ENCODE peak calls at places on chromosomes 16 and 17, in four cellular contexts. Q is hepatocyte, M is fibroblast of pulmonary artery, S is ovary. D is an unnamed sample.

GRCh38 chr17:7882629-7883028 is 6.0 kb upstream of the CHD3 start:
- DNase-seq in Q (peak; percentile 28), M (no peak), S (no peak), D (no peak)

GRCh38 chr16:3088450-3088849 is 10.6 kb downstream of the ZSCAN10 start:
- DNase-seq in Q (no peak), M (no peak), S (no peak), D (no peak)

GRCh38 chr17:48351916-48352332 is 78.1 kb downstream of the SKAP1 start:
- DNase-seq in Q (peak; percentile 36), M (peak; percentile 70), S (no peak), D (peak; percentile 26)

GRCh38 chr17:67672592-67672991 is 45.1 kb upstream of the NOL11 start:
- DNase-seq in Q (no peak), M (no peak), S (no peak), D (no peak)

GRCh38 chr17:19663097-19663496 is 14.5 kb downstream of the ALDH3A2 start:
- DNase-seq in Q (no peak), M (no peak), S (no peak), D (no peak)

GRCh38 chr16:87608400-87608985 is 6.2 kb downstream of the JPH3 start:
- DNase-seq in Q (peak; percentile 88), M (peak; percentile 74), S (peak; percentile 81), D (peak; percentile 72)

GRCh38 chr16:11828696-11829095 is 22.6 kb downstream of the RSL1D1 start:
- DNase-seq in Q (no peak), M (no peak), S (no peak), D (no peak)

GRCh38 chr17:74641224-74641948 is 17.8 kb upstream of the CD300E start:
- DNase-seq in Q (no peak), M (no peak), S (no peak), D (no peak)

GRCh38 chr17:31696184-31696602 is 162.9 kb downstream of the COPRS start:
- DNase-seq in Q (peak; percentile 83), M (peak; percentile 84), S (peak; percentile 80), D (no peak)

GRCh38 chr17:59561042-59561441 is 4.4 kb upstream of the DHX40 start:
- DNase-seq in Q (peak; percentile 7), M (peak; percentile 30), S (no peak), D (peak; percentile 35)

GRCh38 chr17:45345554-45346254 is 28.9 kb upstream of the MAP3K14 start:
- DNase-seq in Q (peak; percentile 72), M (peak; percentile 93), S (peak; percentile 37), D (no peak)

GRCh38 chr17:75625813-75626486 is 7.3 kb upstream of the SMIM5 start:
- DNase-seq in Q (peak; percentile 70), M (peak; percentile 21), S (no peak), D (peak; percentile 24)

GRCh38 chr17:79944251-79944812 is 91.3 kb downstream of the TBC1D16 start:
- DNase-seq in Q (no peak), M (no peak), S (peak; percentile 37), D (no peak)

GRCh38 chr16:74760007-74760767 is 14.4 kb downstream of the FA2H start:
- DNase-seq in Q (no peak), M (no peak), S (no peak), D (no peak)

GRCh38 chr16:54970016-54970415 is 39.4 kb downstream of the IRX5 start:
- DNase-seq in Q (no peak), M (no peak), S (no peak), D (no peak)

GRCh38 chr16:84443166-84443802 is 61.2 kb downstream of the MEAK7 start:
- DNase-seq in Q (peak; percentile 67), M (no peak), S (no peak), D (no peak)

GRCh38 chr17:82920150-82920549 is 80.3 kb upstream of the ZNF750 start:
- DNase-seq in Q (no peak), M (no peak), S (no peak), D (no peak)

GRCh38 chr17:74429604-74430384 is 2.1 kb upstream of the GPRC5C start:
- DNase-seq in Q (peak; percentile 76), M (peak; percentile 9), S (peak; percentile 47), D (no peak)

GRCh38 chr17:72205357-72205756 is 84.5 kb downstream of the SOX9 start:
- DNase-seq in Q (no peak), M (no peak), S (no peak), D (no peak)

GRCh38 chr17:47225436-47225858 is 16.3 kb downstream of the MYL4 start:
- DNase-seq in Q (no peak), M (peak; percentile 97), S (no peak), D (peak; percentile 93)

GRCh38 chr16:608019-608418 is 18.2 kb downstream of the RAB40C start:
- DNase-seq in Q (no peak), M (no peak), S (no peak), D (no peak)

GRCh38 chr17:38922538-38923291 is 2.7 kb upstream of the LASP1NB start:
- DNase-seq in Q (peak; percentile 64), M (peak; percentile 84), S (no peak), D (peak; percentile 69)

DNA sequence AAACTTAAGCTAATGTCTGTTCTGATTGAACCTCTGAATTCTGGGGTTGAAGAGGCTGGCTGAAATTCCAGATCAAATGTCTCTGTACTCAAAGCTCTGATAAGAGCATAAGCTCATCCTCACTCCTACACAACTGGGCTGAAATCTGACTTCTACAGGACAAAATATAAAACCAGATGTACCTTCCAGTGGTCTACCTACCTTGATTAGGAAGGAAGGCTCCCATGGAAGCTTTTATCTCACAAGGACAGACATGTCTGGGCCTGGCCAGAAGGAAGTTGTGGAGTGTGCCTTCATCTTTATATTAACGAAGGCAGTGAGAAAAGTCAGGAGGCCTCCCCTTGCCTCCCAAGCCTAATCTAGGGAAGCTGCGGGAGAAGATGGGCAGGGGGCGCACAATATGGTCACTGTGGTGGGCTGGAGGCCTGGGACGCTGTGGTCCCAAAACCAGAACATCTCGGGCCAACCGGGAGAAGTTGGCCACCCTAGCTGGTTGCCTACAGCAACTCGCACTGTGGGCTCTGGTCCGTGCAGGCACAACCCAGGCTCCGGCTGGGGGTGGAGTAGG is 55.6 kb upstream of the LRRC37A3 start:
- DNase-seq in Q (no peak), M (no peak), S (no peak), D (peak; percentile 18)
- TF ChIP-seq CTCF in Q (no peak), M (no peak), S (no peak), D (no peak)

GRCh38 chr16:72798212-72798611 is 249.7 kb downstream of the ZFHX3 start:
- DNase-seq in Q (no peak), M (no peak), S (no peak), D (no peak)
- TF ChIP-seq CTCF in Q (no peak), M (no peak), S (no peak), D (no peak)

DNA sequence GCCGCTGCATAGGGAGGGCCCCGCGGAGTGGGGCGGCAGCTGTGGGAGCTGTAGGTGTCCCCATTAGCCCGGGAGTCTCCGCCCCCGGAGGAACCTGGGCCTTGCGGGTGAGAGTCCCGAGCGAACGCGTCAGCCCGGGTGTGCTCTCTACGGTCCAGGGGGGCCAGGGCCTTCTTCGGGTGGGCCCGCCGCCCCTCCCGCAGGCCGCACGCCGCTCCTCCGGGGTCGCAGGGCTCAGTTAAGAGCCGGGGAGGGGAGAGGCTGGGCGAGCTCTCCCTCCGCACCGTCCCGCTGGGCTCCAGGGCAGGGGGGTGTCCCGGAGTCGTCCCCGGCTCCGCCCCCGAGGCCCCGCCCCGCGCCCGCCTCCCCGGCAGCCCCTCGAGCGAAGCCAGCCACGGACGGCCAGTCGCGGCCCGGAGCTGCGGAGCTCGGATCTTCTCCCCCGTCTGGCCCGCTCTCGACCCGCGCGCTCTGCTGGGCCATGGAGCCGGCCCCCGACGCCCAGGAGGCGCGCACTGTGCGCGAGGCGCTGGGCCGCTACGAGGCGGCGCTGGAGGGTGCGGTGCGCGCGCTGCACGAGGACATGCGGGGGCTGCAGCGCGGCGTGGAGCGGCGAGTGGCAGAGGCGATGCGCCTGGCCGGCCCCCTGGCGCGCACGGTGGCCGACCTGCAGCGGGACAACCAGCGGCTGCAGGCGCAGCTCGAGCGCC is at the start of gene SMTNL2:
- DNase-seq in Q (peak; percentile 83), M (no peak), S (peak; percentile 89), D (no peak)
- TF ChIP-seq CTCF in Q (no peak), M (no peak), S (no peak), D (no peak)

GRCh38 chr17:781920-782731 is at the start of the genes GLOD4 and MRM3:
- DNase-seq in Q (peak; percentile 94), M (peak; percentile 90), S (peak; percentile 97), D (peak; percentile 77)
- TF ChIP-seq CTCF in Q (no peak), M (no peak), S (peak; percentile 68), D (no peak)

DNA sequence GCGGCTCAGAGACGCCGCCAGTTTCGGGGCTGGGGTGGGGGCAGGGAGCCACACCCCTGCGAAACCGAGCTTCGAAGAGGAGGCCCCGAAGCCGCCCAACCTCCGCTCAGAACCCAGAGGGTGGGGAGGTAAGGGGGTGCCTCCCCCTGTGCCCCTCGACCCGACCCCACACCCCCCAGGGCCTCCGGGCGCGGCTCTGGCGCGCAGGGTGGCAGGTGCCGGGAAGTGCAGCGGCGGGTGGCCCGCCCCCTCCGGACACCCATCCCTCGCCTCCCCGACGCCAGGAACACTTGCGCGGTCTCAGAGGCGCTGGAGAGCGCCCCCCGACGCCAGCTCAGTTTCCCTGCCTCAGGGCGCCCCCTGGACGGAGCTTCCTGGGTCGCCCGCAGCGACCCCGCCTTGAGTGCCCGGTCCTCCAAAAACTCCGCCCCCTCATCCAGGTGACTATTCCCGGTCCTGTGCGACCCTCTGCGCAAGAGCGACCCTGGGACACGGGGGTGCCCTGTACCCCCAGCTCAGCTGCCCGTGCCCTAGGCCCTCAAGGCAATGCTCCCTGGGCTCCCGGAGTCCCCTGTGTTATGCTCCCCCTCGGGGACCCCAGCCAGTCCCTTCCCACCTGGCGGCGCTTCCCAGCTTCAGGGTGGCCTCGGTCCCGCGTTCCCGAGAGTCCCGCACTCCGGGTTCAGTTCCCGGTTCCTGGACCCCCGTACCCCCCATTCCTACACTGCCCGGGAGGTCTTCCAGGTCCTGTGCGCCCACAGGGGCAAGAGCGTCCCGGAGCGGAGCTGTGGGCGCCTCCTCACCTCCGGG is 562 bp downstream of the PPL start:
- DNase-seq in Q (peak; percentile 88), M (no peak), S (peak; percentile 63), D (peak; percentile 61)
- TF ChIP-seq CTCF in Q (peak; percentile 48), M (no peak), S (no peak), D (peak; percentile 12)

GRCh38 chr17:50548831-50549230 is 1.9 kb downstream of the SPATA20 start:
- DNase-seq in Q (no peak), M (no peak), S (no peak), D (no peak)

GRCh38 chr17:50547736-50548083 is 736 bp downstream of the SPATA20 start:
- DNase-seq in Q (no peak), M (no peak), S (peak; percentile 60), D (no peak)

GRCh38 chr17:50547035-50547735 is at the start of gene SPATA20:
- DNase-seq in Q (peak; percentile 97), M (peak; percentile 92), S (peak; percentile 95), D (peak; percentile 89)

GRCh38 chr17:50545306-50545705 is 1.7 kb upstream of the SPATA20 start:
- DNase-seq in Q (no peak), M (no peak), S (no peak), D (no peak)

GRCh38 chr17:50546701-50547034 is 306 bp upstream of the SPATA20 start:
- DNase-seq in Q (no peak), M (no peak), S (no peak), D (no peak)
- TF ChIP-seq CTCF in Q (no peak), M (no peak), S (no peak), D (no peak)

D was measured in MCF 10A.